ENCODE peak calls at places on chromosomes 16 and 17, in four cellular contexts. H is CD8-positive, alpha-beta T cell; D is ovary; X is thoracic aorta. P is an unnamed sample. For H3K36me3, the result is how much of the 10 kb centered on the place peaks cover.

GRCh38 chr17:15502315-15503112 is 35.1 kb upstream of the CDRT4 start:
- DNase-seq in X (peak), H (peak), D (peak), P (peak)

GRCh38 chr17:10936931-10937330 is 99.0 kb upstream of the PIRT start:
- DNase-seq in D (no peak), X (no peak), H (no peak), P (no peak)

GRCh38 chr16:57531253-57531575 is 5.2 kb downstream of the CCDC102A start:
- DNase-seq in H (no peak), X (no peak), D (peak), P (no peak)

GRCh38 chr17:80720624-80721577 is 176.3 kb downstream of the RPTOR start:
- DNase-seq in X (no peak), H (peak), D (no peak), P (no peak)

GRCh38 chr16:29315046-29315445 is 91.5 kb downstream of the NPIPB11 start:
- DNase-seq in D (no peak), X (no peak), H (no peak), P (no peak)

GRCh38 chr17:79159471-79159870 is 84.8 kb downstream of the ENGASE start:
- DNase-seq in D (no peak), X (no peak), H (no peak), P (no peak)

GRCh38 chr16:11331967-11332366 is 13.3 kb upstream of the RMI2 start:
- DNase-seq in H (no peak), X (no peak), D (no peak), P (no peak)

GRCh38 chr17:58388302-58389190 is 28.8 kb downstream of the RNF43 start:
- DNase-seq in D (no peak), X (no peak), H (no peak), P (peak)

GRCh38 chr17:50426814-50427787 is 1.1 kb downstream of the ACSF2 start:
- DNase-seq in D (peak), X (no peak), H (peak), P (peak)

GRCh38 chr17:79955167-79955549 is 80.5 kb downstream of the TBC1D16 start:
- DNase-seq in H (no peak), X (no peak), D (peak), P (no peak)

GRCh38 chr16:27458196-27458728 is 56.3 kb downstream of the IL21R start:
- DNase-seq in H (no peak), X (no peak), D (no peak), P (no peak)

GRCh38 chr17:79833744-79834574 is 5.3 kb downstream of the CBX4 start:
- DNase-seq in X (no peak), D (peak), H (no peak), P (peak)

GRCh38 chr17:27257031-27257357 is 36.9 kb upstream of the WSB1 start:
- DNase-seq in X (no peak), D (no peak), H (no peak), P (no peak)

GRCh38 chr17:46212634-46213435 is 19.6 kb upstream of the KANSL1 start:
- DNase-seq in X (peak), H (peak), D (peak), P (peak)

GRCh38 chr16:87970206-87970605 is 19.0 kb downstream of the BANP start:
- DNase-seq in D (no peak), X (no peak), H (no peak), P (no peak)

GRCh38 chr17:63704836-63705235 is 4.9 kb upstream of the LIMD2 start:
- DNase-seq in X (no peak), D (no peak), H (no peak), P (peak)

GRCh38 chr17:46061435-46061834 is 62.4 kb downstream of the STH start:
- DNase-seq in H (no peak), X (no peak), D (no peak), P (no peak)

GRCh38 chr17:64411999-64412771 is 21.5 kb upstream of the PECAM1 start:
- DNase-seq in X (no peak), D (no peak), H (no peak), P (peak)

GRCh38 chr17:79984877-79985276 is 50.8 kb downstream of the TBC1D16 start:
- DNase-seq in D (peak), H (no peak), X (no peak), P (peak)

GRCh38 chr17:17810374-17811248 is 26.2 kb downstream of the SREBF1 start:
- DNase-seq in H (no peak), D (peak), X (no peak), P (peak)

GRCh38 chr17:17028059-17028877 is 14.0 kb upstream of the MPRIP start:
- DNase-seq in D (no peak), X (no peak), H (no peak), P (peak)

GRCh38 chr17:49873466-49873865 is 25.6 kb upstream of the TAC4 start:
- DNase-seq in X (no peak), D (no peak), H (no peak), P (no peak)

GRCh38 chr16:10992797-10993196 is 48.4 kb downstream of the CLEC16A start:
- DNase-seq in X (no peak), H (no peak), D (no peak), P (peak)

GRCh38 chr17:53006006-53006405 is 816.7 kb upstream of the KIF2B start:
- DNase-seq in D (no peak), H (no peak), X (no peak), P (no peak)

GRCh38 chr17:53626286-53626685 is 196.4 kb upstream of the KIF2B start:
- DNase-seq in D (no peak), X (no peak), H (no peak), P (no peak)

GRCh38 chr16:4895366-4895765 is 41.6 kb downstream of the PPL start:
- DNase-seq in H (no peak), D (no peak), X (no peak), P (peak)
- H3K36me3 ChIP-seq in H (under half), D (under half), X (under half), P (under half)

GRCh38 chr17:67124469-67125148 is 80.3 kb downstream of the CACNG1 start:
- DNase-seq in H (no peak), X (no peak), D (no peak), P (no peak)

GRCh38 chr17:67125417-67125816 is 81.1 kb downstream of the CACNG1 start:
- DNase-seq in X (no peak), H (no peak), D (no peak), P (no peak)

GRCh38 chr17:67123692-67124091 is 79.3 kb downstream of the CACNG1 start:
- DNase-seq in H (no peak), X (no peak), D (no peak), P (no peak)

GRCh38 chr17:67119102-67119501 is 74.7 kb downstream of the CACNG1 start:
- DNase-seq in H (no peak), D (no peak), X (no peak), P (no peak)

GRCh38 chr17:67121317-67121887 is 77.0 kb downstream of the CACNG1 start:
- DNase-seq in X (no peak), D (no peak), H (no peak), P (no peak)
- H3K36me3 ChIP-seq in X (under half), D (under half), H (under half), P (under half)

GRCh38 chr17:36532435-36532975 is 2.2 kb downstream of the MYO19 start:
- DNase-seq in D (no peak), H (no peak), X (no peak), P (no peak)
- H3K36me3 ChIP-seq in D (under half), H (under half), X (under half), P (under half)

GRCh38 chr17:7308625-7309433 is 1.4 kb downstream of the EIF5A start:
- DNase-seq in X (no peak), D (peak), H (peak), P (peak)
- H3K36me3 ChIP-seq in X (under half), D (under half), H (under half), P (under half)

DNA sequence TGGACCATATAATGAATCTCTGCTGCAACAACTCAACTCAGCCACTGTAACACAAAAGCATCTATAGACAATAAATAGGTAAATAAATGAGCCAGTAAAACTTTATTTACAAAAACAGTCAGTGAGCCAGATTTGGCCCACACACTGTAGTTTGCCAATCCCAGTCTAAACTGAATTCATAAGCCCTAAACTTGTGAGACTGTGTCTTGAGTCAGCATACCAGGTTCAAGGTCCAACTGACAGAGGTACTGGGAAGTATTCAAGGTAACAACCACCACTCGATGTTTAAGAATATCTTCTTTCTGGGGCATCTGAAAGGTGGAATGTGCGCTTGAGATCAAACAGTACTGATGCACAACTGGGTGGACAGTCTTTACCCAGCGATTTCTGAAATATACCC is 94.2 kb downstream of the HELZ start:
- DNase-seq in X (no peak), H (no peak), D (no peak), P (no peak)
- H3K36me3 ChIP-seq in X (under half), H (under half), D (under half), P (under half)

DNA sequence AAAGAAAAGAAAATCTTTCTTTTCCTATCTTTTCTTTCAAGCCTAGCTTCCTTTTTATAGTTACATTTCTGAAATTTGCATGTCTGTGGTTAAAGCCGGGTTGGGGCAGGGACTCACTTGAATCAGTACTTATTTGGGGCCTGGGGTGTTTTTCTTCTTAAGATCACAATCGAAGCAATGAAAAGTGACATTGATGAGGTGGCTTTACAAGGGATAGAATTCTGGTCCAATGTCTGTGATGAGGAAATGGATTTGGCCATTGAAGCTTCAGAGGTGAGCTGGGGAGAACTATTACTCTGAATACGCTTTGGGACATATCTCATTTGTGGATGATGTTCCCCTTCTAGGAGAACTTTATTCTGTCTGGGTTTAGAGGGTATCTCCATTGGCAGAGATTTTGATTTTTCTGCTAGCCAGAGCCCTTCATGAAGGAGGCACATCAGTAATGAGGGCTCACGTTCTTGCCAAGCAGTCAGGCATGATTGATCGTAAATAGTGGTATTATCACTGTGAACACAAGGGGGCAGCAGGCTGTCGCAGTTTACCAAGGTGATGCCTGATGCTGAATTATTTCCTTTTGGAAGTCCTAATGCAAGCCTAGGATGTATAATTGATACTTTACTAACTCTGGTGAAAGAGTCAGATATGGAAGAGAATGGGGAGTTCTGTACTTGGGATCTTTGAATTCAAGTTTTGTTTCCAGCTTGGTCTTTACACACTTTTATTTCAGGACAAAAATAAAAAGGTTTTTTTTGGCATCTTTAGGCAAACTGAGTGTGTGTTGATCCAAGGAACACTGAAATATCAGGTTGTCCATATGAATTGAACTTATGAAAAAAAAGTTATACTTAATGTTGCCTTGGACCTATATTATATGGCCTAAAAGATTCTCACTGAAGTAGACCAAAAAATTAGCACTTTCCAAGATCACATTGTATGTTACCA is 14.6 kb downstream of the KPNB1 start:
- DNase-seq in H (peak), D (no peak), X (no peak), P (peak)
- H3K36me3 ChIP-seq in H (under half), D (under half), X (half or more), P (half or more)

GRCh38 chr17:4186244-4186920 is 43.4 kb downstream of the CYB5D2 start:
- DNase-seq in H (no peak), X (no peak), D (peak), P (no peak)
- H3K36me3 ChIP-seq in H (under half), X (under half), D (under half), P (under half)

DNA sequence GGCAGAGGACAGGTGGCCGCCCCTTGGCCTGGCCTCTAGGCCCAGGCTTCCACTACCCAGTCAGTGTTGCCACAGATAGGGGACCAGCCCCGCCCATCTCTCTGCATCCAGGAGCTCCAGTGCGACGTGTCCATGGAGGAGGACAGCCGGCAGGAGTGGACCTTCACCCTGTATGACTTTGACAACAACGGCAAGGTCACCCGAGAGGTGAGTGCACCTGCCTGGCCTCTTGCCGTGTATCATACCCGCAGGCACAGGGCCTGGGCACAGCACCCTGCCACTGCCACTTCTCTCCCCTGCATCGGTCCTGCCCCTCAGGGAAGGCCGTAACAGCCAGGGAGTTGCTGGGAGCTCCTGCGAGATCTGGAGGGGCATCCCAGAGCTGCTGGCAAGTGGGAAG is 55.7 kb downstream of the SNX20 start:
- DNase-seq in H (no peak), D (no peak), X (no peak), P (no peak)
- H3K36me3 ChIP-seq in H (under half), D (under half), X (under half), P (under half)

GRCh38 chr16:1655269-1655807 is 22.7 kb upstream of the JPT2 start:
- DNase-seq in X (no peak), H (no peak), D (no peak), P (no peak)
- H3K36me3 ChIP-seq in X (half or more), H (under half), D (under half), P (under half)